ENCODE peak calls at places on chromosomes 12 and 14, in nine cellular contexts. One of them, this sample, is unnamed.
A peak's percentile ranks its signal among the peaks of the same experiment; 100 is the strongest.

GRCh38 chr12:51901121-51901812 is 6.0 kb upstream of the ACVRL1 start:
- DNase-seq in prostate gland: no peak
- DNase-seq in adrenal gland: no peak
- DNase-seq in GM04504: no peak
- DNase-seq in SHP77 treated with DMSO at 0.1 percent for 48 hours: no peak
- DNase-seq in AG10803: no peak
- DNase-seq in astrocyte: no peak
- DNase-seq in anterior cingulate cortex: no peak
- DNase-seq in activated naive CD8-positive, alpha-beta T cell treated with anti-CD3 and anti-CD28 coated beads, Interleukin-2, amount 50 U/mL, for 24 hours: no peak
- DNase-seq in this sample: no peak

GRCh38 chr12:11555743-11556625 is 93.5 kb upstream of the ETV6 start:
- DNase-seq in GM04504: no peak
- DNase-seq in prostate gland: peak; percentile 64
- DNase-seq in SHP77 treated with DMSO at 0.1 percent for 48 hours: no peak
- DNase-seq in astrocyte: peak; percentile 33
- DNase-seq in AG10803: no peak
- DNase-seq in anterior cingulate cortex: no peak
- DNase-seq in activated naive CD8-positive, alpha-beta T cell treated with anti-CD3 and anti-CD28 coated beads, Interleukin-2, amount 50 U/mL, for 24 hours: no peak
- DNase-seq in adrenal gland: no peak
- DNase-seq in this sample: no peak

GRCh38 chr12:62466018-62466595 is 519 bp upstream of the MON2 start:
- DNase-seq in anterior cingulate cortex: no peak
- DNase-seq in AG10803: peak; percentile 37
- DNase-seq in activated naive CD8-positive, alpha-beta T cell treated with anti-CD3 and anti-CD28 coated beads, Interleukin-2, amount 50 U/mL, for 24 hours: peak; percentile 38
- DNase-seq in GM04504: no peak
- DNase-seq in SHP77 treated with DMSO at 0.1 percent for 48 hours: peak; percentile 22
- DNase-seq in prostate gland: peak; percentile 30
- DNase-seq in adrenal gland: peak; percentile 51
- DNase-seq in astrocyte: peak; percentile 20
- DNase-seq in this sample: no peak

GRCh38 chr14:68790656-68791077 is 2.2 kb downstream of the ZFP36L1 start:
- DNase-seq in adrenal gland: peak; percentile 18
- DNase-seq in GM04504: no peak
- DNase-seq in anterior cingulate cortex: no peak
- DNase-seq in activated naive CD8-positive, alpha-beta T cell treated with anti-CD3 and anti-CD28 coated beads, Interleukin-2, amount 50 U/mL, for 24 hours: peak; percentile 75
- DNase-seq in prostate gland: no peak
- DNase-seq in AG10803: no peak
- DNase-seq in SHP77 treated with DMSO at 0.1 percent for 48 hours: no peak
- DNase-seq in astrocyte: no peak
- DNase-seq in this sample: no peak

GRCh38 chr12:113057565-113058485 is 1.3 kb downstream of the DTX1 start:
- DNase-seq in astrocyte: no peak
- DNase-seq in activated naive CD8-positive, alpha-beta T cell treated with anti-CD3 and anti-CD28 coated beads, Interleukin-2, amount 50 U/mL, for 24 hours: no peak
- DNase-seq in AG10803: no peak
- DNase-seq in GM04504: no peak
- DNase-seq in adrenal gland: no peak
- DNase-seq in prostate gland: no peak
- DNase-seq in anterior cingulate cortex: no peak
- DNase-seq in SHP77 treated with DMSO at 0.1 percent for 48 hours: no peak
- DNase-seq in this sample: no peak

GRCh38 chr14:49621114-49621881 is 699 bp downstream of the MGAT2 start:
- DNase-seq in prostate gland: peak; percentile 27
- DNase-seq in GM04504: no peak
- DNase-seq in AG10803: peak; percentile 68
- DNase-seq in anterior cingulate cortex: peak; percentile 66
- DNase-seq in adrenal gland: peak; percentile 64
- DNase-seq in activated naive CD8-positive, alpha-beta T cell treated with anti-CD3 and anti-CD28 coated beads, Interleukin-2, amount 50 U/mL, for 24 hours: peak; percentile 70
- DNase-seq in SHP77 treated with DMSO at 0.1 percent for 48 hours: peak; percentile 63
- DNase-seq in astrocyte: peak; percentile 35
- DNase-seq in this sample: no peak

GRCh38 chr14:105348169-105348944 is 33.8 kb downstream of the PACS2 start:
- DNase-seq in SHP77 treated with DMSO at 0.1 percent for 48 hours: no peak
- DNase-seq in prostate gland: no peak
- DNase-seq in adrenal gland: no peak
- DNase-seq in astrocyte: no peak
- DNase-seq in activated naive CD8-positive, alpha-beta T cell treated with anti-CD3 and anti-CD28 coated beads, Interleukin-2, amount 50 U/mL, for 24 hours: no peak
- DNase-seq in AG10803: no peak
- DNase-seq in GM04504: no peak
- DNase-seq in anterior cingulate cortex: no peak
- DNase-seq in this sample: no peak

GRCh38 chr12:57089259-57090245 is 638 bp downstream of the NAB2 start:
- DNase-seq in SHP77 treated with DMSO at 0.1 percent for 48 hours: no peak
- DNase-seq in anterior cingulate cortex: peak; percentile 70
- DNase-seq in activated naive CD8-positive, alpha-beta T cell treated with anti-CD3 and anti-CD28 coated beads, Interleukin-2, amount 50 U/mL, for 24 hours: peak; percentile 69
- DNase-seq in AG10803: peak; percentile 49
- DNase-seq in GM04504: no peak
- DNase-seq in prostate gland: peak; percentile 52
- DNase-seq in adrenal gland: peak; percentile 71
- DNase-seq in astrocyte: peak; percentile 36
- DNase-seq in this sample: no peak

GRCh38 chr12:16019131-16019530 is 108.0 kb downstream of the DERA start:
- DNase-seq in adrenal gland: no peak
- DNase-seq in activated naive CD8-positive, alpha-beta T cell treated with anti-CD3 and anti-CD28 coated beads, Interleukin-2, amount 50 U/mL, for 24 hours: no peak
- DNase-seq in anterior cingulate cortex: no peak
- DNase-seq in SHP77 treated with DMSO at 0.1 percent for 48 hours: no peak
- DNase-seq in AG10803: peak; percentile 45
- DNase-seq in astrocyte: peak; percentile 59
- DNase-seq in GM04504: no peak
- DNase-seq in prostate gland: no peak
- DNase-seq in this sample: no peak

GRCh38 chr12:114407034-114407420 is 1.1 kb upstream of the TBX5 start:
- DNase-seq in adrenal gland: no peak
- DNase-seq in activated naive CD8-positive, alpha-beta T cell treated with anti-CD3 and anti-CD28 coated beads, Interleukin-2, amount 50 U/mL, for 24 hours: no peak
- DNase-seq in prostate gland: no peak
- DNase-seq in anterior cingulate cortex: no peak
- DNase-seq in SHP77 treated with DMSO at 0.1 percent for 48 hours: no peak
- DNase-seq in GM04504: no peak
- DNase-seq in astrocyte: no peak
- DNase-seq in AG10803: no peak
- DNase-seq in this sample: no peak

GRCh38 chr12:78835493-78835892 is 29.1 kb upstream of the SYT1 start:
- DNase-seq in GM04504: no peak
- DNase-seq in AG10803: no peak
- DNase-seq in activated naive CD8-positive, alpha-beta T cell treated with anti-CD3 and anti-CD28 coated beads, Interleukin-2, amount 50 U/mL, for 24 hours: no peak
- DNase-seq in prostate gland: no peak
- DNase-seq in astrocyte: no peak
- DNase-seq in adrenal gland: no peak
- DNase-seq in anterior cingulate cortex: no peak
- DNase-seq in SHP77 treated with DMSO at 0.1 percent for 48 hours: no peak
- DNase-seq in this sample: no peak

GRCh38 chr12:52305921-52306705 is 14.8 kb upstream of the KRT81 start:
- DNase-seq in astrocyte: no peak
- DNase-seq in AG10803: no peak
- DNase-seq in SHP77 treated with DMSO at 0.1 percent for 48 hours: no peak
- DNase-seq in GM04504: no peak
- DNase-seq in adrenal gland: no peak
- DNase-seq in prostate gland: no peak
- DNase-seq in activated naive CD8-positive, alpha-beta T cell treated with anti-CD3 and anti-CD28 coated beads, Interleukin-2, amount 50 U/mL, for 24 hours: no peak
- DNase-seq in anterior cingulate cortex: no peak
- DNase-seq in this sample: no peak

GRCh38 chr12:120332041-120332440 is 4.5 kb upstream of the PLA2G1B start:
- DNase-seq in anterior cingulate cortex: no peak
- DNase-seq in AG10803: no peak
- DNase-seq in adrenal gland: no peak
- DNase-seq in astrocyte: no peak
- DNase-seq in GM04504: no peak
- DNase-seq in SHP77 treated with DMSO at 0.1 percent for 48 hours: no peak
- DNase-seq in prostate gland: no peak
- DNase-seq in activated naive CD8-positive, alpha-beta T cell treated with anti-CD3 and anti-CD28 coated beads, Interleukin-2, amount 50 U/mL, for 24 hours: no peak
- DNase-seq in this sample: no peak

GRCh38 chr12:32331133-32331532 is 68.2 kb upstream of the FGD4 start:
- DNase-seq in adrenal gland: no peak
- DNase-seq in prostate gland: no peak
- DNase-seq in activated naive CD8-positive, alpha-beta T cell treated with anti-CD3 and anti-CD28 coated beads, Interleukin-2, amount 50 U/mL, for 24 hours: no peak
- DNase-seq in anterior cingulate cortex: no peak
- DNase-seq in GM04504: no peak
- DNase-seq in SHP77 treated with DMSO at 0.1 percent for 48 hours: no peak
- DNase-seq in AG10803: peak; percentile 2
- DNase-seq in astrocyte: peak; percentile 11
- DNase-seq in this sample: no peak

This sample was measured in HFF-Myc.